ENCODE peak calls at places on chromosome 13, in seven cellular contexts. I is kidney epithelial cell; Y is stimulated activated CD4-positive, alpha-beta T cell treated with anti-CD3 and anti-CD28 coated beads, TNF-alpha, amount 100 ng/mL, for 24 hours; H is germinal center; B is T-cell; Z is ACHN; J is endothelial cell. C is an unnamed sample.

GRCh38 chr13:27573265-27573664 is 47.1 kb downstream of the LNX2 start:
- DNase-seq in I (peak), Y (no peak), H (no peak), B (no peak), Z (no peak), J (no peak), C (no peak)

GRCh38 chr13:62171697-62172096 is 756.0 kb upstream of the PCDH20 start:
- DNase-seq in I (no peak), Y (no peak), H (no peak), B (no peak), Z (no peak), J (no peak), C (no peak)

GRCh38 chr13:78382946-78383542 is 220.3 kb downstream of the POU4F1 start:
- DNase-seq in I (no peak), Y (no peak), H (no peak), B (no peak), Z (no peak), J (no peak), C (no peak)

GRCh38 chr13:23372264-23372905 is 61.1 kb downstream of the SACS start:
- DNase-seq in I (no peak), Y (no peak), H (no peak), B (no peak), Z (no peak), J (no peak), C (no peak)

GRCh38 chr13:31046711-31047279 is 114.3 kb downstream of the TEX26 start:
- DNase-seq in I (no peak), Y (no peak), H (no peak), B (no peak), Z (no peak), J (no peak), C (no peak)

GRCh38 chr13:24119593-24120508 is 40.7 kb upstream of the SPATA13 start:
- DNase-seq in I (no peak), Y (no peak), H (no peak), B (no peak), Z (no peak), J (peak), C (no peak)

GRCh38 chr13:113599396-113599795 is 14.8 kb downstream of the TFDP1 start:
- DNase-seq in I (no peak), Y (no peak), H (no peak), B (no peak), Z (no peak), J (no peak), C (no peak)

GRCh38 chr13:110559986-110560385 is 1.5 kb downstream of the RAB20 start:
- DNase-seq in I (no peak), Y (no peak), H (no peak), B (no peak), Z (no peak), J (no peak), C (no peak)

GRCh38 chr13:98365291-98365690 is 188.2 kb upstream of the RNF113B start:
- DNase-seq in I (no peak), Y (no peak), H (no peak), B (no peak), Z (no peak), J (no peak), C (no peak)

GRCh38 chr13:98997738-98998641 is 20.1 kb upstream of the DOCK9 start:
- DNase-seq in I (peak), Y (peak), H (no peak), B (no peak), Z (no peak), J (no peak), C (no peak)